ENCODE peak calls at places on chromosomes 12 and 14, in six cellular contexts. I is fibroblast of mammary gland, D is AG04449, S is fibroblast of the aortic adventitia, E is gastrocnemius medialis, U is HCT116. V is an unnamed sample.

GRCh38 chr12:104600790-104601739 is 144.3 kb downstream of the CHST11 start:
- DNase-seq in D (no peak), E (no peak), I (no peak), U (no peak), S (no peak), V (no peak)

GRCh38 chr12:124609041-124609984 is 41.9 kb upstream of the NCOR2 start:
- DNase-seq in S (peak), D (no peak), U (peak), I (peak), E (no peak), V (peak)

GRCh38 chr12:11601647-11602046 is 47.8 kb upstream of the ETV6 start:
- DNase-seq in E (no peak), S (no peak), U (no peak), I (no peak), D (no peak), V (no peak)

GRCh38 chr14:72515779-72516770 is 377.8 kb downstream of the DPF3 start:
- DNase-seq in S (peak), I (peak), D (no peak), U (no peak), E (no peak), V (no peak)

GRCh38 chr14:98137626-98138025 is 1134.4 kb downstream of the BCL11B start:
- DNase-seq in D (no peak), I (no peak), U (no peak), E (no peak), S (no peak), V (no peak)

GRCh38 chr14:94312481-94313246 is 10.5 kb downstream of the SERPINA6 start:
- DNase-seq in E (no peak), S (no peak), I (no peak), U (no peak), D (no peak), V (no peak)

GRCh38 chr12:124758266-124759200 is 105.1 kb downstream of the SCARB1 start:
- DNase-seq in E (no peak), I (no peak), U (no peak), S (no peak), D (no peak), V (no peak)

GRCh38 chr12:11729439-11730150 is 80.1 kb downstream of the ETV6 start:
- DNase-seq in U (no peak), D (no peak), I (no peak), E (no peak), S (no peak), V (no peak)

GRCh38 chr14:74488788-74489397 is 4.2 kb downstream of the NPC2 start:
- DNase-seq in E (no peak), S (peak), I (peak), D (no peak), U (peak), V (no peak)

GRCh38 chr12:20058068-20058467 is 310.3 kb upstream of the PDE3A start:
- DNase-seq in I (no peak), D (no peak), U (no peak), S (no peak), E (no peak), V (no peak)

GRCh38 chr14:20720741-20721140 is 24.9 kb upstream of the EDDM3A start:
- DNase-seq in D (no peak), E (no peak), I (no peak), S (no peak), U (no peak), V (no peak)

GRCh38 chr12:13135336-13136178 is 32.1 kb upstream of the GSG1 start:
- DNase-seq in E (peak), S (peak), D (peak), U (peak), I (peak), V (peak)

GRCh38 chr14:51592836-51593235 is 58.9 kb upstream of the FRMD6 start:
- DNase-seq in I (no peak), E (no peak), U (no peak), D (no peak), S (no peak), V (no peak)

GRCh38 chr12:59191372-59191771 is 271.1 kb upstream of the LRIG3 start:
- DNase-seq in U (no peak), E (no peak), D (no peak), S (no peak), I (no peak), V (no peak)

GRCh38 chr14:22664261-22664660 is 20.1 kb upstream of the OR6J1 start:
- DNase-seq in D (no peak), I (peak), E (no peak), U (no peak), S (no peak), V (no peak)

GRCh38 chr14:102088012-102088792 is 1.4 kb upstream of the HSP90AA1 start:
- DNase-seq in I (peak), U (no peak), S (no peak), D (no peak), E (peak), V (peak)

GRCh38 chr12:119598159-119598558 is 4.6 kb downstream of the TMEM233 start:
- DNase-seq in E (no peak), I (no peak), U (no peak), S (no peak), D (no peak), V (no peak)

GRCh38 chr12:14840616-14841015 is 2.7 kb downstream of the ART4 start:
- DNase-seq in E (no peak), S (no peak), D (no peak), I (no peak), U (no peak), V (no peak)

GRCh38 chr14:45181329-45181728 is 45.6 kb downstream of the FANCM start:
- DNase-seq in I (no peak), E (no peak), S (no peak), U (no peak), D (no peak), V (no peak)

GRCh38 chr12:111574797-111575443 is 24.2 kb downstream of the ATXN2 start:
- DNase-seq in I (no peak), E (no peak), D (no peak), U (no peak), S (no peak), V (no peak)

GRCh38 chr12:71476513-71476912 is 36.9 kb downstream of the LGR5 start:
- DNase-seq in E (peak), S (peak), U (no peak), I (peak), D (peak), V (no peak)

GRCh38 chr12:90010089-90010488 is 301.5 kb upstream of the ATP2B1 start:
- DNase-seq in U (no peak), E (no peak), D (no peak), S (no peak), I (no peak), V (peak)

GRCh38 chr12:127663716-127664115 is 603.3 kb upstream of the TMEM132C start:
- DNase-seq in U (no peak), I (no peak), S (no peak), E (no peak), D (no peak), V (no peak)

GRCh38 chr12:20808521-20808920 is 2.0 kb upstream of the SLCO1B3 start:
- DNase-seq in D (no peak), E (no peak), S (no peak), U (no peak), I (no peak), V (no peak)

GRCh38 chr14:36662543-36663403 is 1.1 kb downstream of the PAX9 start:
- DNase-seq in D (no peak), S (no peak), U (no peak), E (no peak), I (peak), V (peak)

GRCh38 chr12:47860279-47860841 is 40.7 kb upstream of the HDAC7 start:
- DNase-seq in E (no peak), D (no peak), U (no peak), S (no peak), I (no peak), V (no peak)

GRCh38 chr14:103522649-103523582 is at the start of gene CKB:
- DNase-seq in D (no peak), I (no peak), U (no peak), S (peak), E (no peak), V (peak)

GRCh38 chr12:58395056-58395455 is 453.7 kb downstream of the ATP23 start:
- DNase-seq in I (no peak), D (no peak), S (no peak), U (no peak), E (no peak), V (no peak)

GRCh38 chr12:46264057-46264456 is 4.8 kb downstream of the SLC38A1 start:
- DNase-seq in E (no peak), U (no peak), D (peak), S (peak), I (peak), V (no peak)

GRCh38 chr14:76720382-76720813 is 40.9 kb upstream of the VASH1 start:
- DNase-seq in I (peak), U (no peak), D (no peak), S (peak), E (peak), V (peak)

DNA sequence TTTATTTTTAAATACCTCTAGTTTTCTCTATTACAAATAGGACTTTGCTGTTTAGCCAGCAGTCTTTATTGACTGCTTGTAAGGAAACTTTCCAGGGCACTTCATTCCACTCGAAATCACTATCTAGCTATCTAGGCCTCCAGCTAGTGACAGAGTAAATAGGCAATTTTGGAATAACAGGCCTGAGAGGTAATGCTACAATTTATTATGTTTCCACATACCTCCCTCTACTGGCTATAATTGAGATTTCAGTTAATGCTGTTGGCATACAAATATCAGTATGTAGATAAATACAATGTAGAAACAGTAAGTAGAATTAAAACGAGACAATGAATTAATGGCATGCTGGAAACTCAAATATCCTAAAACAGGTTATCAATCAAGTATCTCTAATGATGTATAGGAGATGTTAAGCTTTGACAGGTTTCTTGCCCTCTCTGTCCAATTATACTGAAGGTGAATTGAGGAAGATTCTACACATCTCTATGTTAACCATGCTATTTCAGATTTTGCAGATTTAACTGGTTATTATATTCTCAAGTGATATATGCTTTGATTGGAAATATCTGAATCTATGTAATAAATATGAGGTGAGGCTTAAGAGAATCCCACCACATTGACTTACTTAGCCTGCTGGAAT is 7.2 kb downstream of the DTD2 start:
- DNase-seq in U (peak), D (no peak), I (peak), E (no peak), S (peak), V (peak)
- H3K4me3 ChIP-seq in U (no peak), D (no peak), I (no peak), E (no peak), S (no peak), V (no peak)

GRCh38 chr12:74365178-74365964 is 172.3 kb upstream of the ATXN7L3B start:
- DNase-seq in I (peak), S (peak), U (no peak), D (no peak), E (no peak), V (peak)
- H3K4me3 ChIP-seq in I (no peak), S (no peak), U (no peak), D (no peak), E (no peak), V (no peak)

GRCh38 chr12:22435583-22435982 is 101.1 kb upstream of the ST8SIA1 start:
- DNase-seq in E (no peak), S (no peak), I (no peak), U (no peak), D (no peak), V (no peak)

GRCh38 chr12:22431693-22432251 is 97.3 kb upstream of the ST8SIA1 start:
- DNase-seq in E (no peak), I (peak), U (no peak), D (no peak), S (no peak), V (no peak)

GRCh38 chr12:22437031-22437806 is 102.7 kb upstream of the ST8SIA1 start:
- DNase-seq in E (no peak), U (no peak), D (no peak), S (no peak), I (no peak), V (no peak)
- H3K4me3 ChIP-seq in E (no peak), U (no peak), D (no peak), S (no peak), I (no peak), V (peak)

GRCh38 chr12:52446346-52447045 is 5.5 kb downstream of the KRT6B start:
- DNase-seq in E (no peak), U (no peak), I (no peak), S (no peak), D (no peak), V (peak)

GRCh38 chr12:52454411-52455201 is 2.7 kb upstream of the KRT6B start:
- DNase-seq in E (no peak), D (no peak), U (peak), I (peak), S (no peak), V (peak)

GRCh38 chr12:52455818-52456217 is 3.9 kb upstream of the KRT6B start:
- DNase-seq in E (no peak), U (no peak), D (no peak), I (peak), S (no peak), V (no peak)

DNA sequence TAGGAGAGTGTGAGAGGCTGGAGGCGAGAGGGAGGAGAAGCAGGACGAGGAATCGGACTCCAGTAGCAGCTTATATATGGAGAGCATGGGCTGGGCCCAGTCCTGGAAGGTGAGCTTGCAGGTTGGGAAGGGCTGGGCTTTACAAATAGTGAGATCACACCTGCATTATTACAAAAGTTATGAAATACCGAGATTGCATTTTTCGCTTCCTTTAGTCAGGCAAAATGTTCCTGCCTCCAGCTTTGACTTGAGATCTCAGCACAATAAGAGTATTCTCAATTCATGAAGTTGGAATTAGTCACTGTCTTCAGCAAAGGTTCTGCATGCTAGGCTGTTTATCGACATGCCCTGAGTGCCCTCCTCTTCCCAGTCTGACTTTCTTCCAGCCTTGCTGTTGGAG is at the start of gene KRT6B:
- DNase-seq in I (no peak), D (no peak), E (no peak), U (no peak), S (no peak), V (no peak)
- H3K4me3 ChIP-seq in I (no peak), D (no peak), E (no peak), U (no peak), S (no peak), V (no peak)

GRCh38 chr14:105137481-105138020 is 31.0 kb downstream of the JAG2 start:
- DNase-seq in S (no peak), D (no peak), I (no peak), U (no peak), E (no peak), V (peak)
- H3K4me3 ChIP-seq in S (no peak), D (no peak), I (no peak), U (no peak), E (no peak), V (no peak)

GRCh38 chr14:91062600-91062999 is 2.2 kb upstream of the RPS6KA5 start:
- DNase-seq in I (no peak), U (no peak), E (no peak), D (no peak), S (no peak), V (no peak)
- H3K4me3 ChIP-seq in I (no peak), U (no peak), E (no peak), D (no peak), S (no peak), V (no peak)

DNA sequence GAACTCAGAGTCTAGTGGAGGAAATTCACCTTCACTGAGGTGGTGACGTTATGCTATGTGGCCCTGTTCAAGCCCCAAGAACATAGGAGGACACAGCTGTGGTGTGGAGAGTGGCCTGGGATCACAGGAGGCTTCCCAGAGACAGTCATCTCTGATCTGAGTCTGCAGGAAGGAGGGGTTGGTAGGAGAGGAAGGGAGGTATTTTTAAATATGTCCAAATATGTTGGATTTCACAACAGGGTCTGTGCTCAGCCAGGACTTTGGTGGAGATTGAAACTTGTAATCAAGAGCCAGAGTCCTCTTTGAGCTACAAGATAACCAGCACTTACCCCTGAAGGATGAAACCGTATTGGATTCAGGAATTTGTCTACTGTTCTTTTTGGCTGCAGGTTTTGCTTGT is 26.4 kb upstream of the MED13L start:
- DNase-seq in D (no peak), E (no peak), S (peak), U (no peak), I (peak), V (no peak)
- H3K4me3 ChIP-seq in D (no peak), E (no peak), S (no peak), U (no peak), I (no peak), V (no peak)

DNA sequence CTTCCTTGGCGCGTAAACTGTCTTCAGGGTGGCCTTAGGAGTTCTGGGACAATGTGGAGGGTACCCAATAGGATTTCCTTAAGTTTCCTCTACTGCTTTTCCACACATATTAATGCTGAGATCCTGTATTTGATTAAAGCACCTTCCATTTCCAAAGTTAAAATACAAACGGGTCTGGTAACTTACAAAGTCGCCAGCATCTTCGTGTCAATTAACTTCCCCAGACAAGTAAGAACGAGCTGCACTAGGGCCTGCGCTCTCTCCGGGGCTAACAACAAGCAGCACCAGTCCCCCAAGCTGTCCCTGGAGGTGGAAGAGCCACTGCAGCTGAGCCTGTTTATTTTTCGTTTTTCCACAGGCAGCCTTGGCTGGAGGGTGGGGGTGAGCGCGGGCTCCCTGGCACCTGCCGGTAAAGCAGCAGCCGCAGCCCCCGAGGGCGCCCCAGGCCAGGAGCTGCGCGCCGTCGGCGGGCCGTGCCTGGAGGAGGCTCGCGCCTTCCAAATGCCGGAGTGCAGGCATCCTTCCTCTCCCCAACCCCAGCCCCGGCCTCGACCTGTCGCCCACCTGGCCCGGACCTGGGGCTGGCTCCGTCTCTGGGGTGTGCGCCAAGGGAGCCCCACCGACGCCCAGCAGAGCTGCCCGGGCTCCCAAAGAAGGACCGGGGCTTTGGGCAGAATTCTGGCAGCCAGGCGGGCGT is 130.7 kb downstream of the NDUFA12 start:
- DNase-seq in E (no peak), I (no peak), S (no peak), D (no peak), U (no peak), V (peak)
- H3K4me3 ChIP-seq in E (peak), I (no peak), S (no peak), D (no peak), U (peak), V (peak)

GRCh38 chr14:53956427-53957201 is at the start of gene BMP4:
- DNase-seq in D (no peak), U (peak), E (peak), S (peak), I (no peak), V (peak)
- H3K4me3 ChIP-seq in D (peak), U (peak), E (peak), S (peak), I (peak), V (peak)

DNA sequence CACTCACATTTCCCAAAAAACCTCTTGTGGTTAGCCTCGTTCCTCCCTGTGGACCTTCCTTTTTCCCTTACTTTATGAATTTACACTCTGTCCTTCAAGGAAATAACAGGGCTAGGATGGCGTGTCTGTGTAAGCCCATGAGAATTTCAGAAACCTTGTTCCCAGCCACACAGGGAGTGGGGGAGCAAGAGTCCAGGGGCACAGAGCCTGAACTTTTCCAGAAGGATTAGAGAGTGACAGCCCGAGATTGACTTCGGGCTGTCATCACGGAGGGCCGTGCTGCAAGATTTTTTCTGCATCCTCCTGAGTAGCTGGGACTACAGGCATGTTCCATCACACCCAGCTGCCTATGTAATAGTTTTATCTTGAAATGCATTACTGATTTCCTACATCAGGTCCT is 14.4 kb downstream of the EVL start:
- DNase-seq in D (no peak), I (no peak), U (no peak), E (no peak), S (peak), V (no peak)
- H3K4me3 ChIP-seq in D (no peak), I (no peak), U (no peak), E (no peak), S (no peak), V (no peak)